ENCODE peak calls at places on chromosome 15, in eight cellular contexts. F, J, Z, Q, D, C, E and H are unnamed samples.

GRCh38 chr15:95887666-95888480 is 442.6 kb upstream of the NR2F2 start:
- DNase-seq in F (peak), J (no peak), Z (no peak), Q (no peak), D (no peak), C (no peak), E (no peak), H (no peak)

GRCh38 chr15:80464952-80465645 is 60.9 kb downstream of the ARNT2 start:
- DNase-seq in F (no peak), J (no peak), Z (no peak), Q (no peak), D (no peak), C (no peak), E (no peak), H (peak)

GRCh38 chr15:101684384-101684783 is 32.2 kb upstream of the TM2D3 start:
- DNase-seq in F (peak), J (no peak), Z (no peak), Q (no peak), D (no peak), C (peak), E (no peak), H (no peak)

GRCh38 chr15:38795471-38796245 is 231.0 kb upstream of the RASGRP1 start:
- DNase-seq in F (no peak), J (no peak), Z (no peak), Q (no peak), D (no peak), C (peak), E (no peak), H (no peak)

GRCh38 chr15:78983146-78983918 is 38.5 kb upstream of the CTSH start:
- DNase-seq in F (no peak), J (no peak), Z (no peak), Q (no peak), D (no peak), C (no peak), E (no peak), H (no peak)

GRCh38 chr15:37967788-37968187 is 33.3 kb downstream of the TMCO5A start:
- DNase-seq in F (no peak), J (no peak), Z (no peak), Q (no peak), D (no peak), C (no peak), E (no peak), H (no peak)

GRCh38 chr15:68258684-68259083 is 18.9 kb upstream of the FEM1B start:
- DNase-seq in F (peak), J (no peak), Z (peak), Q (no peak), D (no peak), C (no peak), E (no peak), H (no peak)

GRCh38 chr15:96365781-96366525 is 35.5 kb downstream of the NR2F2 start:
- DNase-seq in F (no peak), J (peak), Z (no peak), Q (no peak), D (no peak), C (no peak), E (no peak), H (no peak)

DNA sequence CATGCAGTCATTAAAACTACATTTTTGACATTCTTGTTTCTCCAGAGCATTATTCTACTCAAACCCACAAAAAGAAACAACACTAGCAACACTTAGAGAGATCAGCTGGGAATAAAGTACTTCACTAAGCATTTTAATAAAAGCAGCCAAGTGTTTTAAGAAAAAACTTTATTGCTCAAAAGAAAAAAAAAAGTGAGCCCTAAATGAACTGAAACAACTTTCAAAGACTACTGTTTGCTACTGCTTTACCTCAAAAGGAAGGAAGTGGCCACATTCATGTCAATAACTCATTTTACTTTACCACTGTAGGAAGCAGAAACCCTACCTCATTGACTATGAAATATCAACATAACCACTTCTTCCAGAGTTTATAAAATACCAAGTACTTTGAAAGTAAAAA is 91.3 kb downstream of the UACA start:
- DNase-seq in F (no peak), J (no peak), Z (no peak), Q (no peak), D (no peak), C (peak), E (peak), H (no peak)
- H3K4me3 ChIP-seq in F (no peak), J (no peak), Z (no peak), Q (no peak), D (no peak), C (no peak), E (no peak), H (no peak)

DNA sequence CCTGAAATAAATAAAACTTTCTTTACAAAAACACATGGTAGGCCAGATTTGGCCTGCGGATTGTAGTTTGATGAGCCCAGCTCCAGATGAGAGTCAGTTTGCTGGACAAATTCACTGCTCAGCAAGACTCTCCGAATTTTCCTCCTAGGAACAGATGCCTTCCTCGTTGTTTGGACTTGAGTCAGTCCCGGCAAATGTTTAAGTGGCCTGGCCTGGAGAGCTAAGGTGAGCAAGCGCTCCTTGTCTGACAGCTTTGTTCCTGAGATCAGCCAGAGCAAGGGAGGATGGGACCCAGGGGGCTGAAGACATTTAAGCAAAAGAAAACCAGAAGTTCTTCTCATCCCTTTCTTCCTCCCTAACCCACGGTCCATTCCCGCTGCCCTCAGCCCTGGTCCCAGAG is 40.2 kb downstream of the POLR2M start:
- DNase-seq in F (peak), J (no peak), Z (no peak), Q (no peak), D (no peak), C (no peak), E (no peak), H (no peak)
- H3K4me3 ChIP-seq in F (peak), J (peak), Z (peak), Q (no peak), D (no peak), C (no peak), E (no peak), H (no peak)

GRCh38 chr15:31065824-31066223 is 35.7 kb downstream of the TRPM1 start:
- DNase-seq in F (peak), J (peak), Z (no peak), Q (no peak), D (no peak), C (no peak), E (no peak), H (no peak)

GRCh38 chr15:31058236-31058962 is 43.1 kb downstream of the TRPM1 start:
- DNase-seq in F (no peak), J (no peak), Z (no peak), Q (no peak), D (no peak), C (no peak), E (no peak), H (no peak)

GRCh38 chr15:31060429-31061140 is 40.9 kb downstream of the TRPM1 start:
- DNase-seq in F (no peak), J (no peak), Z (no peak), Q (no peak), D (no peak), C (no peak), E (no peak), H (no peak)

GRCh38 chr15:31062965-31063355 is 38.6 kb downstream of the TRPM1 start:
- DNase-seq in F (no peak), J (peak), Z (no peak), Q (no peak), D (no peak), C (no peak), E (no peak), H (no peak)

GRCh38 chr15:31062310-31062964 is 39.1 kb downstream of the TRPM1 start:
- DNase-seq in F (no peak), J (no peak), Z (no peak), Q (no peak), D (no peak), C (peak), E (peak), H (no peak)
- H3K4me3 ChIP-seq in F (no peak), J (no peak), Z (no peak), Q (no peak), D (no peak), C (peak), E (no peak), H (no peak)

GRCh38 chr15:60480149-60480548 is 1.2 kb upstream of the ICE2 start:
- DNase-seq in F (no peak), J (no peak), Z (no peak), Q (no peak), D (no peak), C (no peak), E (peak), H (no peak)
- H3K4me3 ChIP-seq in F (no peak), J (peak), Z (no peak), Q (no peak), D (peak), C (no peak), E (peak), H (no peak)